ENCODE peak calls at places on chromosome 9, in four cellular contexts. B is body of pancreas, X is BE2C, H is right lobe of liver. P is an unnamed sample.

GRCh38 chr9:83132768-83133167 is 69.8 kb upstream of the RASEF start:
- DNase-seq in H (no peak), B (peak; percentile 62), X (no peak), P (no peak)

GRCh38 chr9:31030741-31031202 is 1353.7 kb upstream of the ACO1 start:
- DNase-seq in B (no peak), X (no peak), H (no peak), P (no peak)

GRCh38 chr9:90942555-90942954 is 140.9 kb downstream of the SYK start:
- DNase-seq in H (no peak), X (no peak), B (no peak), P (peak; percentile 66)

GRCh38 chr9:128485414-128485855 is 19.1 kb upstream of the GLE1 start:
- DNase-seq in B (no peak), H (no peak), X (no peak), P (no peak)

GRCh38 chr9:79939819-79940218 is 368.1 kb downstream of the TLE4 start:
- DNase-seq in B (no peak), H (no peak), X (no peak), P (no peak)

GRCh38 chr9:33229359-33230120 is 10.4 kb upstream of the SPINK4 start:
- DNase-seq in B (peak; percentile 88), X (peak; percentile 20), H (peak; percentile 59), P (no peak)

GRCh38 chr9:91727316-91727861 is 222.6 kb downstream of the ROR2 start:
- DNase-seq in H (no peak), B (peak; percentile 43), X (peak; percentile 33), P (peak; percentile 66)

GRCh38 chr9:129522351-129522750 is 98.5 kb downstream of the C9orf50 start:
- DNase-seq in B (no peak), X (no peak), H (no peak), P (no peak)

GRCh38 chr9:692636-693459 is 148.6 kb upstream of the DMRT1 start:
- DNase-seq in X (no peak), H (no peak), B (no peak), P (peak; percentile 48)

GRCh38 chr9:81146684-81147337 is 542.5 kb downstream of the TLE1 start:
- DNase-seq in H (no peak), X (no peak), B (no peak), P (no peak)

GRCh38 chr9:20292002-20292401 is 330.3 kb downstream of the MLLT3 start:
- DNase-seq in X (peak; percentile 60), H (no peak), B (no peak), P (peak; percentile 13)

GRCh38 chr9:110659891-110660541 is 8.6 kb upstream of the MUSK start:
- DNase-seq in X (peak; percentile 35), H (no peak), B (no peak), P (no peak)

GRCh38 chr9:109225629-109226028 is 58.6 kb upstream of the FRRS1L start:
- DNase-seq in H (no peak), B (no peak), X (no peak), P (no peak)

GRCh38 chr9:90018688-90019087 is 413.9 kb downstream of the GADD45G start:
- DNase-seq in B (no peak), X (no peak), H (no peak), P (no peak)

GRCh38 chr9:7119612-7120011 is 361.8 kb downstream of the KDM4C start:
- DNase-seq in X (no peak), H (no peak), B (no peak), P (no peak)

GRCh38 chr9:134502261-134503211 is 139.1 kb upstream of the COL5A1 start:
- DNase-seq in X (peak; percentile 95), B (peak; percentile 53), H (peak; percentile 54), P (peak; percentile 97)

GRCh38 chr9:74556685-74557084 is 59.5 kb downstream of the RORB start:
- DNase-seq in H (no peak), B (no peak), X (no peak), P (no peak)

GRCh38 chr9:113381909-113382411 is 5.2 kb upstream of the HDHD3 start:
- DNase-seq in X (no peak), H (peak; percentile 69), B (peak; percentile 94), P (no peak)

GRCh38 chr9:6759114-6759977 is 1.6 kb downstream of the KDM4C start:
- DNase-seq in H (no peak), B (peak; percentile 32), X (no peak), P (peak; percentile 47)

GRCh38 chr9:4490705-4491620 is 695 bp downstream of the SLC1A1 start:
- DNase-seq in B (no peak), H (peak; percentile 71), X (no peak), P (no peak)

GRCh38 chr9:20566401-20566800 is 55.9 kb downstream of the MLLT3 start:
- DNase-seq in X (no peak), B (no peak), H (no peak), P (no peak)

GRCh38 chr9:109787735-109788134 is 7.7 kb downstream of the PALM2AKAP2 start:
- DNase-seq in H (no peak), X (no peak), B (no peak), P (no peak)

GRCh38 chr9:134648701-134649525 is 7.3 kb downstream of the COL5A1 start:
- DNase-seq in H (peak; percentile 47), B (no peak), X (no peak), P (no peak)

GRCh38 chr9:21558627-21559401 is 76.7 kb upstream of the IFNE start:
- DNase-seq in B (no peak), H (no peak), X (no peak), P (no peak)

GRCh38 chr9:20948703-20949102 is 82.7 kb downstream of the HACD4 start:
- DNase-seq in H (no peak), X (no peak), B (no peak), P (no peak)

GRCh38 chr9:16921855-16922254 is 51.4 kb upstream of the BNC2 start:
- DNase-seq in H (no peak), B (no peak), X (no peak), P (no peak)

GRCh38 chr9:82665324-82665723 is 397.6 kb downstream of the RASEF start:
- DNase-seq in H (no peak), B (no peak), X (no peak), P (no peak)

GRCh38 chr9:127384901-127385300 is 12.1 kb upstream of the SLC2A8 start:
- DNase-seq in X (no peak), B (no peak), H (no peak), P (no peak)

GRCh38 chr9:69548676-69549075 is 123.5 kb downstream of the APBA1 start:
- DNase-seq in H (no peak), X (peak; percentile 40), B (no peak), P (peak; percentile 96)

GRCh38 chr9:137351781-137352501 is 49.9 kb upstream of the NRARP start:
- DNase-seq in X (no peak), H (no peak), B (no peak), P (no peak)

GRCh38 chr9:137350696-137351584 is 48.9 kb upstream of the NRARP start:
- DNase-seq in H (peak; percentile 57), B (no peak), X (no peak), P (no peak)

GRCh38 chr9:137347928-137348327 is 45.9 kb upstream of the NRARP start:
- DNase-seq in H (no peak), B (no peak), X (no peak), P (no peak)

GRCh38 chr9:137348781-137349470 is 46.9 kb upstream of the NRARP start:
- DNase-seq in H (no peak), B (no peak), X (no peak), P (no peak)

DNA sequence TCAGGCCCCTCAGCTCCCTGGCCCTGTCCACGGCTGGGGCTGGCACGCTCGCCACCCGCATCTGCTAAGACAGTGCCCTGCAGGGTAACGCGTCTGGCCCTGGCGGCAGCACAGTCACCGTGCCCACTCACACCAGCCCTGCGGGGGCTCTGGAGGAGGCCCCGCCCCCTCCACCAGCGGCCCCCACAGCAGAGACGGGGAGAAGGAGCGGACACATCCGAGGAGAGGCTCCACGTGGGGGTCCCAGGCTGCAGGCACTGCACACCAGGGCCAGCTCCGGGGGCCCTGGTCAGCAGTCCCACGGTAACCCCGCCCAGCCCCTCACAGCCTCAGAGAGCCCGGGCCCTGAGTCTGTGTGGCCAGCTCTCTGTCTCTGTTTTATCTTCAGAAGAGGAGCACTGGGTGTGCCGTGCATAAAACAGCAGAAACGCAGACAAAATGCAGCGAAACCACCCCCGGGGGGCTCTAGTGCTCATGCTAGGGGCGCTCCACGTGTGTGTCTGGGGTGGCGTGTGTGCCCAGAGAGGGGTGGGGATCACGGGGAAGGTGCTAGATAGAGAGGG is 47.5 kb upstream of the NRARP start:
- DNase-seq in H (no peak), B (no peak), X (no peak), P (no peak)
- H3K9me3 ChIP-seq in H (no peaks in the 10 kb centered on the region), B (no peaks in the 10 kb centered on the region), X (no peaks in the 10 kb centered on the region), P (peaks cover 2% of the 10 kb centered on the region)

GRCh38 chr9:136995772-136996308 is 528 bp downstream of the CLIC3 start:
- DNase-seq in B (no peak), H (no peak), X (peak; percentile 53), P (no peak)

GRCh38 chr9:136995370-136995769 is 998 bp downstream of the CLIC3 start:
- DNase-seq in H (no peak), B (no peak), X (no peak), P (no peak)

GRCh38 chr9:136996361-136997281 is at the start of gene CLIC3:
- DNase-seq in X (peak; percentile 42), B (no peak), H (no peak), P (peak; percentile 62)

GRCh38 chr9:136997830-136998234 is 1.5 kb upstream of the CLIC3 start:
- DNase-seq in B (no peak), X (no peak), H (no peak), P (no peak)

GRCh38 chr9:136997355-136997754 is 987 bp upstream of the CLIC3 start:
- DNase-seq in H (no peak), X (no peak), B (no peak), P (no peak)
- H3K4me1 ChIP-seq in H (peaks cover 14% of the 10 kb centered on the region), X (peaks cover 19% of the 10 kb centered on the region), B (peaks cover 31% of the 10 kb centered on the region), P (peaks cover 18% of the 10 kb centered on the region)

GRCh38 chr9:133163559-133164208 is at the start of gene GBGT1:
- DNase-seq in X (peak; percentile 84), H (peak; percentile 72), B (peak; percentile 68), P (peak; percentile 70)
- H3K4me3 ChIP-seq in X (peak within 1 kb of the TSS; percentile 58), H (peak within 1 kb of the TSS; percentile 46), B (peak within 1 kb of the TSS; percentile 38), P (peak within 1 kb of the TSS; percentile 46)

GRCh38 chr9:88046542-88046941 is 72.2 kb upstream of the CDK20 start:
- DNase-seq in B (no peak), H (no peak), X (no peak), P (no peak)
- H3K9me3 ChIP-seq in B (no peaks in the 10 kb centered on the region), H (peaks cover 9% of the 10 kb centered on the region), X (no peaks in the 10 kb centered on the region), P (peaks cover 7% of the 10 kb centered on the region)

GRCh38 chr9:14298607-14299022 is 15.3 kb downstream of the NFIB start:
- DNase-seq in X (no peak), H (no peak), B (no peak), P (no peak)

GRCh38 chr9:14292181-14292773 is 21.7 kb downstream of the NFIB start:
- DNase-seq in H (no peak), X (no peak), B (no peak), P (no peak)

GRCh38 chr9:14296462-14296861 is 17.5 kb downstream of the NFIB start:
- DNase-seq in B (peak; percentile 83), H (peak; percentile 65), X (peak; percentile 32), P (no peak)

GRCh38 chr9:14294659-14295058 is 19.3 kb downstream of the NFIB start:
- DNase-seq in B (peak; percentile 59), X (no peak), H (peak; percentile 43), P (no peak)

DNA sequence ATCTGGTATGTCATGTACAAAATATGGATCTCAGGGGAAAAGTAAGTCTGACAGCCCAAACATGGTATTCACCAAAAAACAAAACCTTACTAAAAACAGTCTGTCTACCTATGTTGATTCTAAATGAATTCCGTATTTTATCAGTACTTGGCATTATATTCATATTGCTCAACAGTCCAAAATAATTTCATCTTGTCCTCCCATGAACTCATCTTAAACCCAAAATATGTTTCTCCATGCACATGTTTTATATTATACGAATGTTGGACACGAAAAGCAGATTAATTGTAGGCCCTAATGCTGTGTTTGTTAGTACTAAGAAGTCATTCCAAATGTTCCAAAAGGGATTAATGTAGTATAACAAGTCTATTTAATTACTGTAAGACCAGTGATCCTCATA is 20.1 kb downstream of the NFIB start:
- DNase-seq in H (no peak), B (no peak), X (no peak), P (no peak)
- H3K4me1 ChIP-seq in H (peaks cover 60% of the 10 kb centered on the region), B (peaks cover 76% of the 10 kb centered on the region), X (peaks cover 5% of the 10 kb centered on the region), P (no peaks in the 10 kb centered on the region)

P was measured in SJCRH30.